ENCODE peak calls at places on chromosomes 16 and 17, in four cellular contexts. U is Caki2, O is progenitor cell of endocrine pancreas, F is RPMI7951. C is an unnamed sample.

GRCh38 chr17:46917041-46917440 is 5.9 kb upstream of the GOSR2 start:
- DNase-seq in O (no peak), U (no peak), F (no peak), C (no peak)

GRCh38 chr16:87223656-87224248 is 93.4 kb downstream of the C16orf95 start:
- DNase-seq in F (peak), U (no peak), O (no peak), C (no peak)

GRCh38 chr17:32518856-32519768 is 32.3 kb downstream of the CDK5R1 start:
- DNase-seq in F (peak), O (peak), U (peak), C (peak)

GRCh38 chr16:9850716-9851115 is 331.5 kb downstream of the GRIN2A start:
- DNase-seq in O (no peak), U (no peak), F (no peak), C (no peak)

GRCh38 chr16:88353232-88353631 is 29.5 kb upstream of the ZNF469 start:
- DNase-seq in U (no peak), O (no peak), F (no peak), C (no peak)

GRCh38 chr16:46650224-46650623 is 29.0 kb upstream of the SHCBP1 start:
- DNase-seq in U (no peak), F (peak), O (no peak), C (no peak)

GRCh38 chr17:9268546-9268945 is 247.2 kb downstream of the NTN1 start:
- DNase-seq in U (no peak), O (no peak), F (no peak), C (no peak)

GRCh38 chr17:8060274-8060673 is 21.4 kb downstream of the ALOX15B start:
- DNase-seq in U (peak), O (peak), F (peak), C (peak)

GRCh38 chr17:82366749-82367148 is 4.8 kb upstream of the UTS2R start:
- DNase-seq in F (no peak), U (no peak), O (no peak), C (no peak)

GRCh38 chr17:60819447-60820130 is 141.9 kb downstream of the BCAS3 start:
- DNase-seq in U (no peak), F (no peak), O (no peak), C (no peak)

GRCh38 chr16:50596762-50597450 is 48.7 kb downstream of the NKD1 start:
- DNase-seq in O (no peak), U (no peak), F (no peak), C (no peak)

GRCh38 chr16:3785413-3785812 is 68.1 kb upstream of the TRAP1 start:
- DNase-seq in U (no peak), O (no peak), F (no peak), C (no peak)

GRCh38 chr16:22307838-22308237 is 10.6 kb downstream of the POLR3E start:
- DNase-seq in U (no peak), F (no peak), O (no peak), C (no peak)

GRCh38 chr17:9431620-9432019 is 144.0 kb downstream of the STX8 start:
- DNase-seq in F (no peak), U (no peak), O (no peak), C (no peak)

GRCh38 chr16:4987580-4988374 is 29.6 kb downstream of the SEC14L5 start:
- DNase-seq in U (no peak), F (no peak), O (peak), C (no peak)

C was measured in hepatocyte.